ENCODE peak calls at places on chromosomes 3 and 15, in nine cellular contexts. S is ELF-1, T is HT1080, P is astrocyte of the cerebellum, Y is activated gamma-delta T cell treated with Interleukin-2 at 50 U/mL for 16 hours, A is left ventricle myocardium inferior, Z is anterior cingulate cortex, V is body of pancreas, E is GDM1. O is an unnamed sample.

GRCh38 chr15:22227961-22228762 is 147.8 kb downstream of the OR4M2 start:
- DNase-seq in S (no peak), Y (no peak), P (no peak), A (no peak), V (no peak), T (no peak), Z (no peak), E (no peak), O (no peak)

GRCh38 chr3:25428950-25429349 is 887 bp downstream of the RARB start:
- DNase-seq in E (no peak), Z (no peak), V (no peak), P (no peak), S (no peak), T (no peak), A (no peak), Y (no peak), O (no peak)

GRCh38 chr3:159528251-159528895 is 460.3 kb upstream of the IL12A start:
- DNase-seq in V (no peak), Y (no peak), S (no peak), P (no peak), A (no peak), E (no peak), Z (no peak), T (no peak), O (no peak)

GRCh38 chr15:34367128-34368081 is at the start of gene LPCAT4:
- DNase-seq in T (peak), S (peak), A (peak), V (peak), Y (peak), E (peak), P (peak), Z (peak), O (peak)

GRCh38 chr15:61820212-61820611 is 240.0 kb downstream of the VPS13C start:
- DNase-seq in Z (no peak), E (no peak), T (no peak), S (no peak), A (no peak), P (no peak), V (no peak), Y (no peak), O (no peak)

GRCh38 chr3:97956051-97956450 is 16.2 kb downstream of the RIOX2 start:
- DNase-seq in S (no peak), T (no peak), P (no peak), Z (no peak), E (no peak), Y (no peak), A (no peak), V (no peak), O (no peak)

GRCh38 chr15:31024330-31024729 is 32.9 kb upstream of the MTMR10 start:
- DNase-seq in V (peak), Y (no peak), E (no peak), T (peak), S (peak), A (no peak), Z (no peak), P (peak), O (peak)

GRCh38 chr15:37086521-37086920 is 13.8 kb downstream of the MEIS2 start:
- DNase-seq in V (no peak), Y (no peak), Z (no peak), T (no peak), S (no peak), A (no peak), E (no peak), P (no peak), O (no peak)

GRCh38 chr3:173911446-173911845 is 513.9 kb downstream of the NLGN1 start:
- DNase-seq in Y (no peak), V (no peak), S (no peak), T (no peak), P (no peak), A (no peak), Z (no peak), E (no peak), O (no peak)